ENCODE peak calls at places on chromosome 12, in nine cellular contexts. A, W, Y, E, I, N, P, F and O are unnamed samples.

GRCh38 chr12:63989301-63989845 is 144.9 kb downstream of the SRGAP1 start:
- DNase-seq in W (no peak), F (peak), A (no peak), N (no peak), P (no peak), Y (no peak), E (no peak), I (peak), O (no peak)

GRCh38 chr12:30308010-30308717 is 387.5 kb downstream of the IPO8 start:
- DNase-seq in F (peak), N (no peak), E (no peak), Y (no peak), P (no peak), A (no peak), I (no peak), W (no peak), O (no peak)

GRCh38 chr12:103632554-103633216 is 45.6 kb downstream of the STAB2 start:
- DNase-seq in Y (no peak), I (peak), N (peak), E (peak), F (no peak), W (peak), P (no peak), A (peak), O (peak)

GRCh38 chr12:62130400-62130799 is 129.8 kb upstream of the USP15 start:
- DNase-seq in A (no peak), W (no peak), P (no peak), N (no peak), Y (no peak), I (no peak), F (no peak), E (no peak), O (no peak)

GRCh38 chr12:57255916-57256315 is 4.9 kb upstream of the STAC3 start:
- DNase-seq in E (no peak), W (no peak), Y (no peak), P (no peak), I (no peak), A (no peak), F (no peak), N (no peak), O (no peak)

GRCh38 chr12:94706250-94706661 is 55.9 kb upstream of the TMCC3 start:
- DNase-seq in F (no peak), E (no peak), W (no peak), A (no peak), P (no peak), N (no peak), Y (no peak), I (no peak), O (no peak)

GRCh38 chr12:132836803-132837331 is 8.2 kb upstream of the GOLGA3 start:
- DNase-seq in F (no peak), A (no peak), E (no peak), N (no peak), Y (no peak), P (no peak), W (no peak), I (no peak), O (no peak)

GRCh38 chr12:117208811-117209455 is 18.7 kb upstream of the FBXO21 start:
- DNase-seq in W (no peak), Y (no peak), F (no peak), A (no peak), I (no peak), E (no peak), N (no peak), P (no peak), O (no peak)

GRCh38 chr12:23950775-23951391 is 1.4 kb upstream of the SOX5 start:
- DNase-seq in A (peak), Y (no peak), N (peak), F (peak), W (no peak), I (peak), P (no peak), E (peak), O (no peak)

GRCh38 chr12:76183459-76184186 is 99.1 kb upstream of the NAP1L1 start:
- DNase-seq in E (no peak), A (no peak), W (peak), Y (no peak), I (peak), F (peak), N (no peak), P (peak), O (no peak)

GRCh38 chr12:53659011-53659551 is 16.8 kb downstream of the ATP5MC2 start:
- DNase-seq in N (peak), P (no peak), I (peak), F (peak), W (peak), E (peak), Y (no peak), A (no peak), O (no peak)

GRCh38 chr12:1474059-1474537 is 120.3 kb downstream of the FBXL14 start:
- DNase-seq in A (no peak), P (peak), E (no peak), W (peak), N (peak), F (peak), I (peak), Y (no peak), O (no peak)

GRCh38 chr12:62540354-62540753 is 73.7 kb downstream of the MON2 start:
- DNase-seq in W (no peak), F (no peak), P (no peak), Y (no peak), I (no peak), E (no peak), N (no peak), A (no peak), O (no peak)

GRCh38 chr12:56995201-56995929 is 11.0 kb downstream of the ZBTB39 start:
- DNase-seq in P (no peak), E (no peak), W (no peak), I (no peak), A (no peak), N (no peak), Y (no peak), F (no peak), O (no peak)

GRCh38 chr12:93128332-93128707 is 199.2 kb upstream of the EEA1 start:
- DNase-seq in E (no peak), I (no peak), P (no peak), A (no peak), W (no peak), Y (no peak), F (no peak), N (no peak), O (no peak)

GRCh38 chr12:62808166-62808879 is 126.6 kb downstream of the PPM1H start:
- DNase-seq in P (no peak), A (no peak), F (no peak), E (no peak), Y (no peak), I (no peak), N (no peak), W (no peak), O (no peak)

GRCh38 chr12:50477241-50477832 is 27.4 kb upstream of the DIP2B start:
- DNase-seq in I (no peak), P (no peak), A (no peak), Y (no peak), E (no peak), W (no peak), N (no peak), F (no peak), O (no peak)

GRCh38 chr12:7142057-7142644 is 12.0 kb downstream of the CLSTN3 start:
- DNase-seq in A (peak), P (no peak), F (peak), I (peak), N (peak), Y (no peak), W (no peak), E (peak), O (no peak)

GRCh38 chr12:87302126-87302732 is 727.0 kb downstream of the C12orf50 start:
- DNase-seq in P (no peak), E (no peak), I (peak), F (peak), Y (no peak), W (no peak), A (no peak), N (no peak), O (no peak)

GRCh38 chr12:51592034-51592705 is 1.1 kb downstream of the SCN8A start:
- DNase-seq in I (peak), N (peak), Y (no peak), W (no peak), A (no peak), F (peak), E (peak), P (peak), O (no peak)

GRCh38 chr12:26668847-26669246 is 164.1 kb downstream of the ITPR2 start:
- DNase-seq in A (no peak), E (no peak), I (no peak), Y (no peak), F (no peak), N (no peak), P (no peak), W (no peak), O (no peak)

GRCh38 chr12:86137936-86138335 is 118.3 kb downstream of the MGAT4C start:
- DNase-seq in N (no peak), P (peak), F (peak), I (peak), E (no peak), W (peak), Y (no peak), A (no peak), O (no peak)

GRCh38 chr12:2637371-2637770 is 157.4 kb upstream of the FKBP4 start:
- DNase-seq in W (no peak), F (no peak), I (no peak), E (no peak), A (no peak), P (no peak), Y (peak), N (no peak), O (no peak)

GRCh38 chr12:19462441-19462840 is 23.1 kb downstream of the AEBP2 start:
- DNase-seq in A (no peak), F (no peak), W (no peak), P (no peak), E (no peak), I (no peak), Y (no peak), N (no peak), O (no peak)

GRCh38 chr12:94074216-94074969 is 74.0 kb upstream of the PLXNC1 start:
- DNase-seq in W (no peak), P (no peak), N (no peak), A (no peak), F (peak), I (no peak), E (no peak), Y (peak), O (no peak)

GRCh38 chr12:124053855-124054254 is 80.8 kb downstream of the ZNF664 start:
- DNase-seq in P (no peak), E (peak), F (peak), I (peak), A (peak), Y (peak), W (peak), N (peak), O (no peak)

GRCh38 chr12:104462931-104463339 is 6.2 kb downstream of the CHST11 start:
- DNase-seq in I (no peak), P (no peak), A (no peak), N (no peak), E (no peak), W (no peak), Y (no peak), F (no peak), O (no peak)

GRCh38 chr12:31685801-31686200 is 26.3 kb downstream of the ETFBKMT start:
- DNase-seq in N (no peak), Y (no peak), I (no peak), W (no peak), E (no peak), F (peak), A (no peak), P (no peak), O (no peak)

GRCh38 chr12:3207858-3208257 is 130.7 kb downstream of the TSPAN9 start:
- DNase-seq in E (no peak), A (no peak), I (no peak), Y (no peak), P (no peak), F (no peak), W (peak), N (peak), O (no peak)

GRCh38 chr12:82740129-82741000 is 53.7 kb downstream of the TMTC2 start:
- DNase-seq in Y (no peak), W (peak), E (no peak), N (peak), P (peak), A (no peak), F (peak), I (peak), O (no peak)

GRCh38 chr12:57220770-57221168 is 4.2 kb downstream of the NXPH4 start:
- DNase-seq in P (no peak), A (no peak), Y (no peak), I (no peak), E (no peak), N (no peak), F (no peak), W (no peak), O (no peak)

GRCh38 chr12:60266381-60266852 is 670.6 kb downstream of the SLC16A7 start:
- DNase-seq in Y (no peak), N (no peak), W (peak), I (peak), F (peak), E (no peak), P (peak), A (no peak), O (no peak)

GRCh38 chr12:103884316-103884715 is 43.3 kb upstream of the NT5DC3 start:
- DNase-seq in W (no peak), P (no peak), I (peak), N (peak), E (no peak), F (peak), A (no peak), Y (no peak), O (no peak)

DNA sequence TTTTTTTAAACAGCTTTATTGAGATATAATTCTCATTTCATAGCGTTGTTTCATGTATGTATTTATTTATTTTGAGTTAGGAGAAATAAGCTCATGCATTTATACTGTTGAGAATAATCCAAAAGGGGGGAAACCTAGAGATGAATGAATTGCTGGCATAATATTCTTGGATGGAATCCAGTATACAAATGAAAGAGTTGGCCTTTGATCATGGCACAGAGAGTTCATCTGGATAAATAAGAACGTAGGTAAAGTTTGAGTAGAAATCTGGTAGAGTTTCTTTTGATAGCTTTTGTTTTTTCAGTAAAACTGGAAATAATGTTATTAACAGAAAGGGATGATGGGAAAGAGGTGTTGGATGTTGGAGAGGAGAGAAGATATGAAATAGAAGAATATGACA is 166.2 kb downstream of the LRRK2 start:
- DNase-seq in P (no peak), A (no peak), E (no peak), F (no peak), N (no peak), I (no peak), Y (no peak), W (no peak), O (no peak)
- TF ChIP-seq CTCF in P (no peak), A (no peak), E (no peak), F (no peak), N (no peak), I (no peak), Y (no peak), W (no peak), O (no peak)

GRCh38 chr12:5072326-5072725 is 28.6 kb downstream of the KCNA5 start:
- DNase-seq in A (no peak), Y (no peak), N (no peak), P (no peak), F (no peak), W (no peak), E (no peak), I (no peak), O (no peak)

GRCh38 chr12:5070090-5070489 is 26.4 kb downstream of the KCNA5 start:
- DNase-seq in Y (no peak), P (no peak), A (no peak), N (no peak), F (no peak), W (no peak), I (no peak), E (no peak), O (no peak)

GRCh38 chr12:5073838-5074237 is 30.2 kb downstream of the KCNA5 start:
- DNase-seq in W (peak), E (peak), Y (no peak), P (no peak), I (peak), N (peak), F (no peak), A (no peak), O (no peak)

GRCh38 chr12:5073054-5073453 is 29.4 kb downstream of the KCNA5 start:
- DNase-seq in P (no peak), I (no peak), F (no peak), A (no peak), Y (no peak), W (no peak), E (no peak), N (no peak), O (no peak)

GRCh38 chr12:5071496-5071895 is 27.8 kb downstream of the KCNA5 start:
- DNase-seq in P (no peak), I (no peak), E (no peak), A (no peak), Y (no peak), W (no peak), N (peak), F (no peak), O (no peak)
- TF ChIP-seq CTCF in P (no peak), I (no peak), E (no peak), A (peak), Y (no peak), W (no peak), N (no peak), F (no peak), O (no peak)

DNA sequence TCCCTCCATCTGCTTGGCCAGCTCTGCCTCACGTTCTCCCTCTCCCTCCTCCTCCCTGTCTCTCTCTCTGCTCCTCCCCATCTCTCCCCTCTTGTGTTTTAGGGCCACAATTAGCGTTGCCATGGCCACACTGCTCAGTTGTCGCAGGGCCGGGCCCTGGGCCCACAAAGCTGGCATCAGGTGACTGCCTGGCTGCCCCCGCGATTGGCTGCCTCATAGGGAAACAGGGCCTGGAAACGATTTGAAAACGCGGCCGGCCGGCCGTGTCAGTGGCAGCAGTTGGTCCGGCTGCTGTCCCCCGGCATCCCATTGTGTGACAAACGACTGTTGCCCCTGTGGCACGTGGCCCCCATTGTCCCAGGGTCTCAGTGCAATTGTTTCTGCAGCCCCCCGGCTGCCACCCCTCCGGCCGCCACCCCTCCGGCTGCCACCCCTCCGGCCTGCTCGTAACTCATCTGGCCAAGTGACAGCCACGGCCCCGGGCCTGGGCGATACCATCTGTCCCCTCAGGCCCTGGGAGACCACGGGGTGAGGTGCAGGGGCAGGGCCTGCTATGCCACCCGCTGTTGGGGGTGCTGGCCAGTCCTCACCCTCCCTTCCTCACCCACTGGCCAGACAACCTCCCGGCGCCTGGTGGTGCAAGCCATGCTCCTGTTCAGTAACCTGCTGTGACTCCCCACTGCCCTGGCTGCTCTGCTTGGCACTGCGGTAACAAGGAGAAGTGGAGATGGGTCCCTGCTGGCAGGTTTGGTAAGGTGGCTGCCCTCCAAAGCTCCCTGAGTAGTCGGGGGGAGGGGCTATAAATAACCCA is 17.3 kb downstream of the FOXN4 start:
- DNase-seq in F (peak), A (peak), Y (peak), I (no peak), P (no peak), W (no peak), N (peak), E (peak), O (no peak)
- TF ChIP-seq CTCF in F (no peak), A (no peak), Y (no peak), I (no peak), P (no peak), W (no peak), N (no peak), E (no peak), O (no peak)

GRCh38 chr12:112012775-112013600 is at the start of the genes ERP29 and TMEM116:
- DNase-seq in F (peak), N (peak), Y (peak), W (peak), I (peak), A (peak), P (peak), E (peak), O (peak)
- TF ChIP-seq CTCF in F (peak), N (peak), Y (peak), W (peak), I (peak), A (peak), P (peak), E (peak), O (peak)

GRCh38 chr12:115468087-115468510 is 784.1 kb upstream of the TBX3 start:
- DNase-seq in P (no peak), F (peak), I (peak), E (no peak), Y (no peak), N (no peak), W (no peak), A (no peak), O (no peak)
- TF ChIP-seq CTCF in P (peak), F (no peak), I (no peak), E (no peak), Y (no peak), N (no peak), W (peak), A (no peak), O (no peak)

GRCh38 chr12:48968004-48968403 is 3.5 kb downstream of the WNT10B start:
- DNase-seq in W (no peak), I (no peak), A (no peak), N (no peak), E (no peak), F (no peak), P (no peak), Y (no peak), O (no peak)

GRCh38 chr12:48969160-48969771 is 2.3 kb downstream of the WNT10B start:
- DNase-seq in Y (no peak), F (no peak), E (no peak), N (peak), W (no peak), P (no peak), A (no peak), I (no peak), O (no peak)

GRCh38 chr12:48970702-48971334 is 717 bp downstream of the WNT10B start:
- DNase-seq in I (no peak), E (no peak), Y (no peak), P (no peak), A (no peak), N (peak), W (no peak), F (no peak), O (no peak)

GRCh38 chr12:48968467-48968866 is 3.1 kb downstream of the WNT10B start:
- DNase-seq in E (no peak), W (no peak), I (no peak), P (no peak), F (no peak), A (no peak), N (no peak), Y (no peak), O (no peak)

GRCh38 chr12:48969847-48970701 is 1.5 kb downstream of the WNT10B start:
- DNase-seq in W (no peak), A (no peak), N (peak), F (peak), E (peak), P (no peak), I (no peak), Y (no peak), O (no peak)
- TF ChIP-seq CTCF in W (no peak), A (no peak), N (peak), F (no peak), E (no peak), P (no peak), I (no peak), Y (no peak), O (no peak)